ENCODE peak calls at places on chromosomes 11 and 22, in six cellular contexts. S is PC-3, D is pancreas, A is neural progenitor cell, Y is esophagus squamous epithelium, J is cardiac muscle cell. O is an unnamed sample.

GRCh38 chr11:88338223-88338661 is 706 bp upstream of the CTSC start:
- DNase-seq in A (peak; percentile 14), Y (no peak), S (peak; percentile 69), J (peak; percentile 91), D (no peak), O (peak; percentile 48)

GRCh38 chr11:8756201-8756600 is 73.6 kb downstream of the RPL27A start:
- DNase-seq in Y (no peak), S (no peak), J (no peak), A (no peak), D (no peak), O (no peak)

GRCh38 chr11:64722141-64723050 is 601 bp downstream of the NRXN2 start:
- DNase-seq in Y (no peak), A (no peak), S (no peak), D (peak; percentile 62), J (no peak), O (no peak)

GRCh38 chr22:21646608-21647590 is 4.8 kb downstream of the SDF2L1 start:
- DNase-seq in J (peak; percentile 86), S (peak; percentile 79), D (peak; percentile 80), Y (peak; percentile 32), A (peak; percentile 89), O (peak; percentile 77)

GRCh38 chr11:134367781-134368180 is 36.0 kb downstream of the GLB1L2 start:
- DNase-seq in Y (no peak), D (no peak), S (no peak), A (no peak), J (no peak), O (no peak)

GRCh38 chr22:19092725-19093124 is 29.5 kb downstream of the DGCR2 start:
- DNase-seq in D (no peak), A (no peak), S (no peak), J (no peak), Y (no peak), O (no peak)

GRCh38 chr11:67269401-67270255 is 3.4 kb downstream of the GRK2 start:
- DNase-seq in Y (no peak), J (no peak), D (no peak), S (no peak), A (no peak), O (no peak)

GRCh38 chr11:12871251-12871650 is 137.9 kb upstream of the RASSF10 start:
- DNase-seq in D (no peak), Y (no peak), J (no peak), S (no peak), A (no peak), O (no peak)

GRCh38 chr11:113881856-113882255 is 6.5 kb upstream of the USP28 start:
- DNase-seq in S (peak; percentile 75), Y (no peak), A (no peak), D (no peak), J (no peak), O (no peak)

GRCh38 chr11:6319001-6319878 is 1.1 kb downstream of the CAVIN3 start:
- DNase-seq in A (peak; percentile 69), Y (no peak), S (no peak), J (peak; percentile 63), D (peak; percentile 79), O (peak; percentile 42)

GRCh38 chr22:30637701-30638114 is 2.1 kb downstream of the SLC35E4 start:
- DNase-seq in Y (no peak), D (no peak), A (no peak), J (no peak), S (no peak), O (no peak)

GRCh38 chr11:118200901-118201680 is 23.7 kb downstream of the JAML start:
- DNase-seq in Y (no peak), J (no peak), A (no peak), S (no peak), D (no peak), O (no peak)

GRCh38 chr11:61357233-61357893 is 4.3 kb downstream of the CYB561A3 start:
- DNase-seq in Y (no peak), A (no peak), D (no peak), S (no peak), J (no peak), O (no peak)

GRCh38 chr22:23289130-23289503 is 108.8 kb downstream of the BCR start:
- DNase-seq in Y (no peak), D (no peak), S (no peak), A (no peak), J (no peak), O (no peak)

GRCh38 chr22:49811014-49811791 is 16.5 kb downstream of the BRD1 start:
- DNase-seq in A (no peak), D (no peak), J (no peak), S (no peak), Y (no peak), O (no peak)

GRCh38 chr22:29787371-29787980 is 20.3 kb downstream of the UQCR10 start:
- DNase-seq in A (no peak), D (no peak), J (no peak), S (peak; percentile 57), Y (no peak), O (peak; percentile 50)

GRCh38 chr11:8066911-8067455 is 14.0 kb upstream of the TUB start:
- DNase-seq in D (no peak), Y (no peak), A (no peak), S (no peak), J (peak; percentile 24), O (no peak)

GRCh38 chr11:37774441-37774840 is 1176.4 kb upstream of the RAG2 start:
- DNase-seq in J (no peak), D (no peak), A (no peak), Y (no peak), S (no peak), O (no peak)

GRCh38 chr11:47136327-47136726 is 40.4 kb downstream of the ARFGAP2 start:
- DNase-seq in D (no peak), Y (no peak), A (no peak), J (no peak), S (no peak), O (no peak)

GRCh38 chr11:46369458-46370152 is 11.9 kb upstream of the MDK start:
- DNase-seq in D (peak; percentile 80), A (peak; percentile 88), S (peak; percentile 66), J (peak; percentile 84), Y (no peak), O (peak; percentile 67)

GRCh38 chr11:7606496-7606895 is 66.8 kb downstream of the CYB5R2 start:
- DNase-seq in D (no peak), A (no peak), J (no peak), S (no peak), Y (no peak), O (no peak)

GRCh38 chr11:35486934-35487333 is 38.5 kb downstream of the PAMR1 start:
- DNase-seq in J (no peak), Y (no peak), D (no peak), S (no peak), A (no peak), O (no peak)

GRCh38 chr11:105033344-105033743 is 1.6 kb downstream of the CASP1 start:
- DNase-seq in D (no peak), J (no peak), A (no peak), S (no peak), Y (no peak), O (no peak)

GRCh38 chr11:29343465-29344333 is 673.1 kb downstream of the KCNA4 start:
- DNase-seq in D (peak; percentile 80), A (peak; percentile 73), S (peak; percentile 76), Y (peak; percentile 0), J (peak; percentile 70), O (peak; percentile 78)

GRCh38 chr22:49247194-49247924 is 580.3 kb downstream of the BRD1 start:
- DNase-seq in J (no peak), A (no peak), D (no peak), S (no peak), Y (no peak), O (no peak)

GRCh38 chr11:637593-638507 is 781 bp downstream of the DRD4 start:
- DNase-seq in J (no peak), S (no peak), Y (no peak), A (peak; percentile 72), D (peak; percentile 60), O (no peak)
- TF ChIP-seq CTCF in J (no peak), S (no peak), Y (no peak), A (no peak), D (no peak), O (no peak)

DNA sequence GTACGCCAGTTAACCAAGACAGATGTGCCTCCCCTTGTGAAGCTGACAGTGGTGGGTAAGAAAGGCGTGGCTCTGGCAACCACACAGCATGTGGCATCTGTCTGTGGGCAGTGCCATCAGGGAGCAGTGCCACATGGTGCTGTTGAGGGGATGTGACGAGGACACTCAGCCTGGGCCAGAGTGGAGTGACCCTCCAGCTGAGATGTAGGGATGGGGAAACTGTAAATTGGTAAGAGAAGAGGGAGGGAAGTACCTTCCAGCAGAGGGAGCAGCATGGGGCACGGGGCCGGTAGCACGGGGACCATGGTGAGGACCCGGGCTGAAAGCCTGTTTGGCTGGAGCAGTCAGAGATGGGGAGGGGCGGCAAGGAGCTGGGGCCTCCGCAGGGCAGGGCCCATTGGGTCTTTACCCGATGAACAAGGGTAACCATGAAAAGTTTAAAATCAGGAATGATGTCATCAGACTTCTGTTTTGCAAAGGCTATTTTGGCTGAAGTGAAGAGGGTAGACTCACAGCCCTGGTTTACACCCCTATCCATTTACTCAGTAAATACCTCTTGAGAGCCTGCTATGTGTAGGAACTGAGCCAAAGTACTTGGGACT is 10.4 kb downstream of the TMPRSS6 start:
- DNase-seq in Y (no peak), S (no peak), D (no peak), J (no peak), A (peak; percentile 42), O (no peak)
- TF ChIP-seq CTCF in Y (no peak), S (peak; percentile 33), D (no peak), J (peak; percentile 28), A (peak; percentile 42), O (no peak)

GRCh38 chr11:17387280-17387679 is 1.2 kb downstream of the KCNJ11 start:
- DNase-seq in J (no peak), A (no peak), Y (no peak), S (no peak), D (no peak), O (no peak)

GRCh38 chr11:17389205-17389956 is 922 bp upstream of the KCNJ11 start:
- DNase-seq in S (peak; percentile 56), A (peak; percentile 93), Y (no peak), J (peak; percentile 40), D (peak; percentile 93), O (peak; percentile 88)

GRCh38 chr11:17387811-17388210 is 648 bp downstream of the KCNJ11 start:
- DNase-seq in S (no peak), A (no peak), Y (no peak), D (no peak), J (no peak), O (no peak)

GRCh38 chr11:17389957-17390649 is 1.6 kb upstream of the KCNJ11 start:
- DNase-seq in Y (no peak), S (no peak), D (no peak), A (no peak), J (no peak), O (no peak)

DNA sequence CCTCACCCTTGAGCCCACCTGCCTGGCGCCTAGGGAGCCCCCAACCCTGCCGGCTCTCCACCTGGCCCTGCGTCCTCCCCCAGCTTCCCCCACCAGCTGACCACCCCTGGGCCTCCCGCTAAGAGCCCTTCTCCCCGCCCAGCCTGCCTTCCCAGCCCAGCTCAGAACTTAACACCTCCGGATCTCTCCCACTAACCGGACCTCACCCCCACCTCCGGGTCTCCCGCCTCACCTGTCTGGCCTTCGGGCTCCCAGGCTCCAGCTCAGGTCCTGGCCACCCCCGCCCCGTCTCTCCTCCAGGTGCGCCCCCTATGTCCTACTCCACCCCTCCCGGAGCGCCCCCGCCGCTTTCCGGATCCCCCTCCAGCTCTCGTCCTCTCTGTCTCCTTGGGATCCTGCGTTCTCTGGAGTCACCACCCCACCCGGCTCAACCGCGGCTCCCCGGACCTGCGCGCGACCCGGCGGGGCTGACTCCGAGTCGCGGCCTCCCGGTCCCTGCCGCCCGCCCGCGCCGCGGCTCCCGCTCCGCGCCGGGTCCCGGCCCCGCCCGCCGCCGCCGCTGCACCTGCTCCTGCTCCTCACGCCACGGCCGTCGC is at the start of gene KCNJ11:
- DNase-seq in D (no peak), S (no peak), A (peak; percentile 36), Y (no peak), J (no peak), O (peak; percentile 39)
- TF ChIP-seq CTCF in D (no peak), S (peak; percentile 13), A (no peak), Y (no peak), J (no peak), O (no peak)

GRCh38 chr22:42060489-42060888 is 10.1 kb downstream of the NAGA start:
- DNase-seq in Y (no peak), J (no peak), S (no peak), D (peak; percentile 21), A (no peak), O (no peak)
- TF ChIP-seq CTCF in Y (no peak), J (no peak), S (no peak), D (no peak), A (no peak), O (no peak)